ENCODE peak calls at places on chromosomes 13 and 19, in ten cellular contexts. T is NCI-H460, U is IMR-90, V is psoas muscle, M is H1, I is upper lobe of left lung, Q is HT1080, W is islet precursor cell, R is T-cell, E is nucleus accumbens. O is an unnamed sample.

GRCh38 chr19:45283443-45284033 is 32.5 kb downstream of the MARK4 start:
- DNase-seq in T (no peak), U (no peak), V (no peak), M (no peak), I (no peak), Q (no peak), W (no peak), R (no peak), E (no peak), O (peak)

GRCh38 chr13:76148374-76148773 is 512.2 kb downstream of the LMO7 start:
- DNase-seq in T (no peak), U (no peak), V (no peak), M (no peak), I (no peak), Q (no peak), W (no peak), R (no peak), E (no peak), O (no peak)

GRCh38 chr13:112193463-112194166 is 126.7 kb downstream of the SOX1 start:
- DNase-seq in T (no peak), U (no peak), V (no peak), M (no peak), I (no peak), Q (no peak), W (no peak), R (no peak), E (no peak), O (no peak)

GRCh38 chr13:32047796-32048195 is 16.2 kb downstream of the FRY start:
- DNase-seq in T (no peak), U (no peak), V (no peak), M (no peak), I (no peak), Q (no peak), W (no peak), R (no peak), E (no peak), O (no peak)

GRCh38 chr19:45418812-45419211 is 4.9 kb downstream of the ERCC1 start:
- DNase-seq in T (no peak), U (no peak), V (no peak), M (no peak), I (no peak), Q (no peak), W (no peak), R (no peak), E (no peak), O (no peak)

GRCh38 chr19:33379151-33379829 is 5.8 kb downstream of the CEBPG start:
- DNase-seq in T (no peak), U (no peak), V (no peak), M (no peak), I (no peak), Q (no peak), W (no peak), R (no peak), E (no peak), O (no peak)

GRCh38 chr19:18021121-18021755 is 13.3 kb downstream of the ARRDC2 start:
- DNase-seq in T (no peak), U (peak), V (peak), M (no peak), I (peak), Q (peak), W (no peak), R (peak), E (peak), O (peak)

GRCh38 chr13:81275666-81276258 is 934.8 kb upstream of the SPRY2 start:
- DNase-seq in T (no peak), U (no peak), V (no peak), M (no peak), I (no peak), Q (no peak), W (peak), R (no peak), E (no peak), O (no peak)

GRCh38 chr19:4910594-4911273 is 1.4 kb downstream of the UHRF1 start:
- DNase-seq in T (no peak), U (peak), V (peak), M (no peak), I (peak), Q (peak), W (peak), R (no peak), E (no peak), O (no peak)

GRCh38 chr19:21569497-21569870 is 64.1 kb downstream of the ZNF429 start:
- DNase-seq in T (no peak), U (no peak), V (no peak), M (no peak), I (peak), Q (no peak), W (no peak), R (peak), E (no peak), O (no peak)

GRCh38 chr19:38831142-38831605 is 420 bp downstream of the ECH1 start:
- DNase-seq in T (no peak), U (peak), V (peak), M (no peak), I (peak), Q (peak), W (peak), R (no peak), E (no peak), O (peak)

GRCh38 chr13:48585456-48585840 is 52.6 kb upstream of the RCBTB2 start:
- DNase-seq in T (no peak), U (no peak), V (no peak), M (no peak), I (no peak), Q (peak), W (peak), R (no peak), E (peak), O (no peak)

GRCh38 chr13:102128216-102128800 is 273.5 kb downstream of the FGF14 start:
- DNase-seq in T (peak), U (peak), V (no peak), M (no peak), I (peak), Q (peak), W (no peak), R (no peak), E (no peak), O (peak)

GRCh38 chr13:90447735-90448103 is 899.8 kb upstream of the MIR17HG start:
- DNase-seq in T (no peak), U (peak), V (no peak), M (no peak), I (no peak), Q (peak), W (no peak), R (no peak), E (no peak), O (no peak)

GRCh38 chr19:38655148-38655824 is 7.8 kb downstream of the ACTN4 start:
- DNase-seq in T (no peak), U (peak), V (no peak), M (no peak), I (no peak), Q (peak), W (no peak), R (no peak), E (no peak), O (peak)

GRCh38 chr19:3556978-3557460 is 367 bp downstream of the MFSD12 start:
- DNase-seq in T (no peak), U (peak), V (peak), M (no peak), I (peak), Q (peak), W (peak), R (no peak), E (no peak), O (no peak)

GRCh38 chr19:34224996-34225658 is 29.2 kb upstream of the GARRE1 start:
- DNase-seq in T (no peak), U (peak), V (no peak), M (no peak), I (no peak), Q (peak), W (no peak), R (no peak), E (no peak), O (no peak)